ENCODE peak calls at places on chromosomes 16 and 17, in six cellular contexts. One of them, this sample, is unnamed.

GRCh38 chr17:64505320-64506200 is 529 bp downstream of the DDX5 start:
- DNase-seq in hepatic stellate cell: peak
- DNase-seq in colonic mucosa: peak
- DNase-seq in GM20000: peak
- DNase-seq in kidney tubule cell: peak
- DNase-seq in substantia nigra: peak
- DNase-seq in this sample: peak

GRCh38 chr16:10465821-10466220 is 80.0 kb downstream of the ATF7IP2 start:
- DNase-seq in kidney tubule cell: no peak
- DNase-seq in hepatic stellate cell: no peak
- DNase-seq in GM20000: no peak
- DNase-seq in colonic mucosa: no peak
- DNase-seq in substantia nigra: no peak
- DNase-seq in this sample: no peak

GRCh38 chr17:50062323-50063243 is 6.7 kb downstream of the ITGA3 start:
- DNase-seq in hepatic stellate cell: peak
- DNase-seq in kidney tubule cell: peak
- DNase-seq in substantia nigra: no peak
- DNase-seq in colonic mucosa: peak
- DNase-seq in GM20000: no peak
- DNase-seq in this sample: no peak

GRCh38 chr17:41617698-41618097 is 5.1 kb upstream of the KRT16 start:
- DNase-seq in hepatic stellate cell: no peak
- DNase-seq in kidney tubule cell: no peak
- DNase-seq in colonic mucosa: no peak
- DNase-seq in GM20000: no peak
- DNase-seq in substantia nigra: no peak
- DNase-seq in this sample: no peak

GRCh38 chr16:87108941-87109340 is 208.3 kb downstream of the C16orf95 start:
- DNase-seq in hepatic stellate cell: peak
- DNase-seq in kidney tubule cell: no peak
- DNase-seq in GM20000: no peak
- DNase-seq in colonic mucosa: no peak
- DNase-seq in substantia nigra: no peak
- DNase-seq in this sample: no peak

GRCh38 chr17:27551701-27552466 is 79.1 kb upstream of the LGALS9 start:
- DNase-seq in hepatic stellate cell: no peak
- DNase-seq in substantia nigra: no peak
- DNase-seq in colonic mucosa: peak
- DNase-seq in GM20000: no peak
- DNase-seq in kidney tubule cell: peak
- DNase-seq in this sample: no peak

GRCh38 chr17:80835816-80836657 is 155.6 kb upstream of the CHMP6 start:
- DNase-seq in GM20000: no peak
- DNase-seq in hepatic stellate cell: no peak
- DNase-seq in substantia nigra: peak
- DNase-seq in colonic mucosa: no peak
- DNase-seq in kidney tubule cell: no peak
- DNase-seq in this sample: no peak

GRCh38 chr17:34706029-34706428 is 126.6 kb downstream of the TMEM132E start:
- DNase-seq in kidney tubule cell: peak
- DNase-seq in GM20000: no peak
- DNase-seq in colonic mucosa: no peak
- DNase-seq in substantia nigra: no peak
- DNase-seq in hepatic stellate cell: no peak
- DNase-seq in this sample: no peak

GRCh38 chr16:27723711-27724490 is 174.0 kb downstream of the KATNIP start:
- DNase-seq in colonic mucosa: peak
- DNase-seq in substantia nigra: peak
- DNase-seq in GM20000: no peak
- DNase-seq in hepatic stellate cell: no peak
- DNase-seq in kidney tubule cell: no peak
- DNase-seq in this sample: no peak

GRCh38 chr16:72013389-72013788 is 4.8 kb downstream of the DHODH start:
- DNase-seq in kidney tubule cell: peak
- DNase-seq in hepatic stellate cell: no peak
- DNase-seq in GM20000: no peak
- DNase-seq in substantia nigra: no peak
- DNase-seq in colonic mucosa: no peak
- DNase-seq in this sample: no peak

GRCh38 chr16:46569231-46569735 is 51.9 kb downstream of the SHCBP1 start:
- DNase-seq in colonic mucosa: no peak
- DNase-seq in substantia nigra: no peak
- DNase-seq in GM20000: no peak
- DNase-seq in hepatic stellate cell: no peak
- DNase-seq in kidney tubule cell: no peak
- DNase-seq in this sample: no peak

GRCh38 chr16:907361-907760 is 63.4 kb downstream of the LMF1 start:
- DNase-seq in hepatic stellate cell: no peak
- DNase-seq in colonic mucosa: no peak
- DNase-seq in substantia nigra: no peak
- DNase-seq in kidney tubule cell: no peak
- DNase-seq in GM20000: no peak
- DNase-seq in this sample: no peak